ENCODE peak calls at places on chromosomes 1 and 21, in eight cellular contexts. Y is heart left ventricle, L is fibroblast of villous mesenchyme, J is stomach, W is lower lobe of right lung, K is brain microvascular endothelial cell, I is foreskin fibroblast, D is gastrocnemius medialis. C is an unnamed sample.

GRCh38 chr21:43315244-43316137 is 111.4 kb downstream of the SIK1 start:
- DNase-seq in Y (no peak), L (peak), J (no peak), W (no peak), K (no peak), I (peak), D (no peak), C (no peak)

GRCh38 chr1:151706464-151707415 is 9.9 kb downstream of the CELF3 start:
- DNase-seq in Y (no peak), L (no peak), J (no peak), W (no peak), K (no peak), I (no peak), D (no peak), C (no peak)

GRCh38 chr1:27937524-27937836 is 2.7 kb downstream of the SMPDL3B start:
- DNase-seq in Y (no peak), L (no peak), J (no peak), W (no peak), K (no peak), I (no peak), D (no peak), C (no peak)

GRCh38 chr1:78676347-78676982 is 26.8 kb downstream of the IFI44 start:
- DNase-seq in Y (peak), L (peak), J (peak), W (no peak), K (peak), I (peak), D (no peak), C (peak)

GRCh38 chr1:77834771-77835334 is 53.6 kb upstream of the NEXN start:
- DNase-seq in Y (peak), L (peak), J (no peak), W (no peak), K (peak), I (peak), D (peak), C (peak)

GRCh38 chr1:55425310-55425930 is 210.3 kb upstream of the USP24 start:
- DNase-seq in Y (no peak), L (no peak), J (no peak), W (no peak), K (no peak), I (no peak), D (no peak), C (no peak)

GRCh38 chr1:75723989-75724471 is 479 bp upstream of the ACADM start:
- DNase-seq in Y (peak), L (peak), J (peak), W (peak), K (peak), I (peak), D (peak), C (peak)

GRCh38 chr1:44806025-44806703 is 987 bp downstream of the DYNLT4 start:
- DNase-seq in Y (no peak), L (no peak), J (no peak), W (no peak), K (no peak), I (no peak), D (no peak), C (no peak)

GRCh38 chr1:108190001-108190634 is 10.0 kb downstream of the SLC25A24 start:
- DNase-seq in Y (no peak), L (no peak), J (no peak), W (no peak), K (no peak), I (no peak), D (no peak), C (no peak)

GRCh38 chr1:181044449-181044966 is 10.7 kb downstream of the MR1 start:
- DNase-seq in Y (no peak), L (peak), J (peak), W (peak), K (no peak), I (no peak), D (no peak), C (no peak)

GRCh38 chr1:212987702-212988322 is 27.9 kb downstream of the ANGEL2 start:
- DNase-seq in Y (no peak), L (peak), J (no peak), W (no peak), K (no peak), I (peak), D (no peak), C (no peak)

GRCh38 chr1:116329524-116330341 is 43.3 kb upstream of the ATP1A1 start:
- DNase-seq in Y (no peak), L (peak), J (no peak), W (no peak), K (no peak), I (no peak), D (no peak), C (no peak)

GRCh38 chr1:91736999-91737615 is 148.8 kb downstream of the TGFBR3 start:
- DNase-seq in Y (no peak), L (peak), J (no peak), W (no peak), K (peak), I (peak), D (peak), C (no peak)

GRCh38 chr1:59232209-59232608 is 64.7 kb upstream of the FGGY start:
- DNase-seq in Y (no peak), L (no peak), J (peak), W (no peak), K (no peak), I (peak), D (no peak), C (peak)

GRCh38 chr1:36624466-36624865 is 141.8 kb upstream of the CSF3R start:
- DNase-seq in Y (no peak), L (no peak), J (no peak), W (no peak), K (no peak), I (no peak), D (no peak), C (no peak)

GRCh38 chr1:188937965-188938551 is 1539.6 kb downstream of the BRINP3 start:
- DNase-seq in Y (no peak), L (no peak), J (no peak), W (no peak), K (no peak), I (no peak), D (no peak), C (no peak)

GRCh38 chr1:19608232-19608631 is 35.9 kb upstream of the NBL1 start:
- DNase-seq in Y (no peak), L (no peak), J (no peak), W (no peak), K (no peak), I (no peak), D (no peak), C (no peak)

GRCh38 chr1:246632584-246633168 is 66.4 kb downstream of the CNST start:
- DNase-seq in Y (no peak), L (peak), J (no peak), W (no peak), K (peak), I (peak), D (no peak), C (no peak)

GRCh38 chr1:14517813-14518180 is 80.7 kb upstream of the KAZN start:
- DNase-seq in Y (no peak), L (no peak), J (no peak), W (no peak), K (no peak), I (no peak), D (no peak), C (no peak)

GRCh38 chr1:153432874-153433681 is 16.8 kb downstream of the S100A7A start:
- DNase-seq in Y (no peak), L (no peak), J (no peak), W (no peak), K (no peak), I (no peak), D (no peak), C (no peak)

GRCh38 chr1:167430134-167430848 is 88.0 kb downstream of the CD247 start:
- DNase-seq in Y (no peak), L (no peak), J (no peak), W (no peak), K (no peak), I (no peak), D (no peak), C (no peak)

GRCh38 chr1:21100496-21100895 is 76.2 kb downstream of the EIF4G3 start:
- DNase-seq in Y (no peak), L (peak), J (no peak), W (no peak), K (no peak), I (peak), D (no peak), C (no peak)

GRCh38 chr1:76547916-76548315 is 319.4 kb upstream of the ST6GALNAC5 start:
- DNase-seq in Y (no peak), L (peak), J (no peak), W (no peak), K (no peak), I (no peak), D (no peak), C (no peak)

GRCh38 chr1:215835951-215836350 is 268.8 kb downstream of the KCTD3 start:
- DNase-seq in Y (no peak), L (peak), J (no peak), W (no peak), K (peak), I (peak), D (no peak), C (no peak)

GRCh38 chr1:231200417-231201031 is 38.7 kb downstream of the TRIM67 start:
- DNase-seq in Y (no peak), L (peak), J (no peak), W (no peak), K (peak), I (peak), D (no peak), C (no peak)

GRCh38 chr1:246107516-246108277 is 399.4 kb downstream of the SMYD3 start:
- DNase-seq in Y (no peak), L (no peak), J (no peak), W (no peak), K (no peak), I (peak), D (no peak), C (no peak)

GRCh38 chr1:216075339-216075738 is 347.9 kb downstream of the USH2A start:
- DNase-seq in Y (no peak), L (no peak), J (no peak), W (no peak), K (no peak), I (no peak), D (no peak), C (no peak)

GRCh38 chr21:26795866-26796329 is 49.3 kb downstream of the ADAMTS1 start:
- DNase-seq in Y (peak), L (peak), J (peak), W (no peak), K (peak), I (peak), D (peak), C (peak)

GRCh38 chr1:115980998-115981993 is 5.0 kb downstream of the SLC22A15 start:
- DNase-seq in Y (peak), L (peak), J (no peak), W (no peak), K (no peak), I (peak), D (no peak), C (no peak)

GRCh38 chr1:7888248-7889010 is 35.6 kb upstream of the UTS2 start:
- DNase-seq in Y (no peak), L (peak), J (no peak), W (no peak), K (no peak), I (peak), D (no peak), C (no peak)

GRCh38 chr1:247824023-247824422 is at the start of gene OR14A16:
- DNase-seq in Y (no peak), L (no peak), J (no peak), W (no peak), K (no peak), I (no peak), D (no peak), C (no peak)

GRCh38 chr1:224264321-224264720 is 65.7 kb downstream of the NVL start:
- DNase-seq in Y (no peak), L (no peak), J (no peak), W (no peak), K (peak), I (no peak), D (no peak), C (no peak)

GRCh38 chr21:44350773-44351481 is 2.5 kb upstream of the TRPM2 start:
- DNase-seq in Y (no peak), L (no peak), J (no peak), W (no peak), K (no peak), I (no peak), D (no peak), C (no peak)

GRCh38 chr1:172654535-172654934 is 4.4 kb upstream of the FASLG start:
- DNase-seq in Y (no peak), L (peak), J (no peak), W (no peak), K (peak), I (peak), D (no peak), C (no peak)

GRCh38 chr1:41613646-41614592 is 129.4 kb upstream of the EDN2 start:
- DNase-seq in Y (no peak), L (peak), J (no peak), W (no peak), K (peak), I (peak), D (no peak), C (no peak)

GRCh38 chr1:174134000-174134659 is 25.2 kb upstream of the RABGAP1L start:
- DNase-seq in Y (no peak), L (no peak), J (no peak), W (no peak), K (no peak), I (no peak), D (no peak), C (no peak)

GRCh38 chr1:210250665-210250997 is 18.0 kb downstream of the SERTAD4 start:
- DNase-seq in Y (peak), L (no peak), J (peak), W (no peak), K (no peak), I (peak), D (no peak), C (no peak)

GRCh38 chr1:165650981-165651625 is 20.1 kb downstream of the MGST3 start:
- DNase-seq in Y (no peak), L (no peak), J (no peak), W (no peak), K (no peak), I (no peak), D (no peak), C (no peak)

GRCh38 chr1:47751188-47751587 is 246.0 kb downstream of the TRABD2B start:
- DNase-seq in Y (no peak), L (no peak), J (no peak), W (no peak), K (no peak), I (no peak), D (no peak), C (no peak)

GRCh38 chr1:225603538-225604354 is 49.2 kb downstream of the ENAH start:
- DNase-seq in Y (no peak), L (peak), J (no peak), W (no peak), K (peak), I (peak), D (no peak), C (peak)

GRCh38 chr1:241519308-241520079 is at the start of gene FH:
- DNase-seq in Y (peak), L (peak), J (peak), W (peak), K (peak), I (peak), D (peak), C (peak)

GRCh38 chr1:241525026-241525425 is 5.5 kb upstream of the FH start:
- DNase-seq in Y (no peak), L (no peak), J (no peak), W (no peak), K (no peak), I (no peak), D (no peak), C (no peak)

GRCh38 chr1:241521718-241522117 is 2.2 kb upstream of the FH start:
- DNase-seq in Y (no peak), L (no peak), J (no peak), W (no peak), K (no peak), I (no peak), D (no peak), C (no peak)

GRCh38 chr1:241518447-241519307 is 878 bp downstream of the FH start:
- DNase-seq in Y (peak), L (peak), J (no peak), W (peak), K (peak), I (peak), D (peak), C (no peak)

DNA sequence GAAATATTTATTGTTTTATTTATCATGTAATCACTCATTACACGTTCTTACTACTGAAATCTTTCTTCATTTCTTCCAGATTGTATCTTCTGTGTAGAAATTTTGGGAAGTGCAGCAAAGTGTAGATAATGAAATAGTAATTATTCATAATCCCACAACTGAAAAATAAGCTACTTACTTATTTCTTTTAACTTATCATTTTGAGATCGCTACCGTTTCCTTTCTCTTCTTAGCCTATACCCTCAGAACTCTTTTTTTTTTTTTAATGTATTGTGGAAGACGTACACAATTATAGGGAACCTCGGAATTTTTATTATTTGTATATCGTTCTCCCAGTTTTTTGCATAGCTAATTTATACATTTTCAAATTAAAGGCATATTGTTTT is 518 bp upstream of the FH start:
- DNase-seq in Y (no peak), L (no peak), J (no peak), W (no peak), K (no peak), I (no peak), D (no peak), C (no peak)
- H3K4me3 ChIP-seq in Y (peak), L (peak), J (peak), W (peak), K (peak), I (peak), D (peak), C (peak)

DNA sequence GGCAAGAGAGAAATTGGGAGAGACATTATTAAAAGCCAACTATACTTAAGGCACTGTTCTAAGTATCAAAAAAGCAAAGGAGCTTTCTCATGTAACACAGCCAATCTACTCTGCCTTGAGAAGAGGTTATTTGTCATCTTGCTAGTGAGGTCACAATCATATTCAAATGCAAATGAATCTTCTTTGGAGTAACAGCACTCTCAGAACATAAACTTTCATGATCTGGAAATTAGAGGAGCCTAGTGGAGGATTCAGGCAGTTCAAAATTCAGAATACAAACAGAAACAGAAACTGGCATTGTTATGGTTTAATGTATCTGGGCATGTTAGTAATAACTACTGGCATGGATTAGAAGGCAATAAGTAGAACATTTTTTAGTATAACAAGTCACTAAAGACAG is 57.4 kb downstream of the ARID4B start:
- DNase-seq in Y (no peak), L (peak), J (no peak), W (no peak), K (no peak), I (peak), D (no peak), C (no peak)
- TF ChIP-seq CTCF in Y (no peak), L (peak), J (no peak), W (no peak), K (no peak), I (no peak), D (no peak), C (no peak)

DNA sequence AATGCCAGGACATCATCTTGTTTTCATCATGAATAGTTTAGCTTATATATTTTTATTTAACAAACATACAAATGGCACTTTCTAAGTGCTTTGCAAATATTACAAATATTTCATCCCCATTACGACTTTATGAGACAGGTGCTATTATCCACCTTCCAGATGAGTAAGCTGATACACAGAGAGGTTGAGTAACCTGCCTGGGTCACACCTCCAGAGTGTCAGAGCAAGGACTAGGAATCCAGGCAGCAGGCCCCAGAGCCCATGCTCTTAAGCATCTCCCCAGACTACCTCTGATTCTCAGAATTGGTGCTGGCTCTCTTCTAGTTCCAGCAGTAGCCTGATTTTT is 40.0 kb downstream of the EPHB2 start:
- DNase-seq in Y (no peak), L (no peak), J (no peak), W (no peak), K (no peak), I (no peak), D (no peak), C (peak)
- H3K4me3 ChIP-seq in Y (no peak), L (no peak), J (no peak), W (no peak), K (no peak), I (no peak), D (no peak), C (no peak)

GRCh38 chr1:156802421-156802820 is 14.2 kb downstream of the SH2D2A start:
- DNase-seq in Y (no peak), L (no peak), J (no peak), W (no peak), K (no peak), I (no peak), D (no peak), C (no peak)

GRCh38 chr1:156803086-156803851 is 13.4 kb downstream of the SH2D2A start:
- DNase-seq in Y (no peak), L (no peak), J (no peak), W (no peak), K (no peak), I (no peak), D (no peak), C (no peak)

GRCh38 chr1:156804572-156805243 is 11.9 kb downstream of the SH2D2A start:
- DNase-seq in Y (no peak), L (peak), J (no peak), W (no peak), K (no peak), I (peak), D (peak), C (no peak)

GRCh38 chr1:156804026-156804425 is 12.6 kb downstream of the SH2D2A start:
- DNase-seq in Y (no peak), L (no peak), J (no peak), W (no peak), K (no peak), I (no peak), D (no peak), C (no peak)

GRCh38 chr1:156801409-156802121 is 15.1 kb downstream of the SH2D2A start:
- DNase-seq in Y (no peak), L (peak), J (no peak), W (no peak), K (peak), I (peak), D (no peak), C (no peak)
- TF ChIP-seq CTCF in Y (peak), L (peak), J (no peak), W (no peak), K (peak), I (peak), D (no peak), C (no peak)

GRCh38 chr1:156420209-156421061 is 51.4 kb downstream of the RHBG start:
- DNase-seq in Y (no peak), L (no peak), J (no peak), W (no peak), K (no peak), I (peak), D (no peak), C (no peak)
- H3K4me3 ChIP-seq in Y (peak), L (no peak), J (peak), W (peak), K (no peak), I (no peak), D (peak), C (no peak)

DNA sequence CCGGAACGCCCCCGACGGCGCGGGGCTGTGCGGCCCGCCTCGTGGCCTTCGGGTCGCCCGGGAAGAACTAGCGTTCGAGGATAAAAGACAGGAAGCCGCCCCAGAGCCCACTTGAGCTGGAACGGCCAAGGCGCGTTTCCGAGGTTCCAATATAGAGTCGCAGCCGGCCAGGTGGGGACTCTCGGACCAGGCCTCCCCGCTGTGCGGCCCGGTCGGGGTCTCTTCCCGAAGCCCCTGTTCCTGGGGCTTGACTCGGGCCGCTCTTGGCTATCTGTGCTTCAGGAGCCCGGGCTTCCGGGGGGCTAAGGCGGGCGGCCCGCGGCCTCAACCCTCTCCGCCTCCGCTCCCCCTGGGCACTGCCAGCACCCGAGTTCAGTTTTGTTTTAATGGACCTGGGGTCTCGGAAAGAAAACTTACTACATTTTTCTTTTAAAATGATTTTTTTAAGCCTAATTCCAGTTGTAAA is 158.8 kb downstream of the RUNX1 start:
- DNase-seq in Y (no peak), L (no peak), J (no peak), W (no peak), K (no peak), I (no peak), D (no peak), C (no peak)
- TF ChIP-seq CTCF in Y (peak), L (no peak), J (peak), W (no peak), K (no peak), I (no peak), D (no peak), C (no peak)

GRCh38 chr1:85330711-85331290 is 54.4 kb upstream of the BCL10 start:
- DNase-seq in Y (peak), L (peak), J (no peak), W (no peak), K (peak), I (peak), D (peak), C (no peak)
- H3K4me3 ChIP-seq in Y (no peak), L (no peak), J (no peak), W (no peak), K (no peak), I (peak), D (no peak), C (no peak)

GRCh38 chr21:30605968-30606367 is 5.1 kb downstream of the KRTAP22-1 start:
- DNase-seq in Y (no peak), L (no peak), J (no peak), W (no peak), K (no peak), I (no peak), D (no peak), C (no peak)
- TF ChIP-seq CTCF in Y (no peak), L (no peak), J (no peak), W (no peak), K (no peak), I (no peak), D (no peak), C (no peak)